ENCODE peak calls at places on chromosome 6, in four cellular contexts. T is HCT116, A is K562, I is SK-N-SH. P is an unnamed sample.

GRCh38 chr6:167244064-167244949 is 46.8 kb upstream of the UNC93A start:
- DNase-seq in T (no peak), A (no peak), I (no peak), P (no peak)

GRCh38 chr6:128311944-128312570 is 208.3 kb downstream of the PTPRK start:
- DNase-seq in T (no peak), A (no peak), I (no peak), P (no peak)

GRCh38 chr6:45921703-45922270 is 93.9 kb downstream of the CLIC5 start:
- DNase-seq in T (no peak), A (no peak), I (no peak), P (no peak)

GRCh38 chr6:109762166-109762565 is 71.1 kb downstream of the FIG4 start:
- DNase-seq in T (no peak), A (no peak), I (no peak), P (no peak)

GRCh38 chr6:165986647-165987482 is 180.8 kb downstream of the TBXT start:
- DNase-seq in T (no peak), A (no peak), I (peak), P (peak)

GRCh38 chr6:45537539-45537938 is 159.8 kb upstream of the SUPT3H start:
- DNase-seq in T (no peak), A (no peak), I (no peak), P (no peak)

GRCh38 chr6:123507582-123507981 is 129.2 kb downstream of the TRDN start:
- DNase-seq in T (no peak), A (no peak), I (no peak), P (no peak)

GRCh38 chr6:139533166-139533565 is 158.7 kb upstream of the CITED2 start:
- DNase-seq in T (no peak), A (no peak), I (no peak), P (no peak)

GRCh38 chr6:10759312-10759839 is 11.8 kb downstream of the TMEM14B start:
- DNase-seq in T (peak), A (peak), I (peak), P (peak)

GRCh38 chr6:47288245-47289090 is 21.2 kb downstream of the TNFRSF21 start:
- DNase-seq in T (no peak), A (no peak), I (no peak), P (no peak)

GRCh38 chr6:10404107-10404798 is 10.6 kb downstream of the TFAP2A start:
- DNase-seq in T (peak), A (peak), I (peak), P (peak)

GRCh38 chr6:79180082-79180481 is 54.4 kb downstream of the HMGN3 start:
- DNase-seq in T (no peak), A (no peak), I (peak), P (no peak)

GRCh38 chr6:27263886-27264285 is 16.4 kb downstream of the PRSS16 start:
- DNase-seq in T (no peak), A (no peak), I (no peak), P (no peak)

GRCh38 chr6:35093118-35093445 is 48.1 kb downstream of the TCP11 start:
- DNase-seq in T (no peak), A (no peak), I (no peak), P (no peak)

GRCh38 chr6:148272597-148272996 is 70.0 kb upstream of the SASH1 start:
- DNase-seq in T (no peak), A (no peak), I (no peak), P (no peak)

GRCh38 chr6:82870582-82871172 is 195.0 kb downstream of the UBE3D start:
- DNase-seq in T (no peak), A (no peak), I (no peak), P (no peak)

GRCh38 chr6:92270365-92270764 is 1149.0 kb downstream of the EPHA7 start:
- DNase-seq in T (no peak), A (no peak), I (no peak), P (no peak)

GRCh38 chr6:92263864-92264263 is 1155.5 kb downstream of the EPHA7 start:
- DNase-seq in T (no peak), A (no peak), I (no peak), P (no peak)

GRCh38 chr6:92271101-92271500 is 1148.3 kb downstream of the EPHA7 start:
- DNase-seq in T (no peak), A (no peak), I (no peak), P (no peak)

DNA sequence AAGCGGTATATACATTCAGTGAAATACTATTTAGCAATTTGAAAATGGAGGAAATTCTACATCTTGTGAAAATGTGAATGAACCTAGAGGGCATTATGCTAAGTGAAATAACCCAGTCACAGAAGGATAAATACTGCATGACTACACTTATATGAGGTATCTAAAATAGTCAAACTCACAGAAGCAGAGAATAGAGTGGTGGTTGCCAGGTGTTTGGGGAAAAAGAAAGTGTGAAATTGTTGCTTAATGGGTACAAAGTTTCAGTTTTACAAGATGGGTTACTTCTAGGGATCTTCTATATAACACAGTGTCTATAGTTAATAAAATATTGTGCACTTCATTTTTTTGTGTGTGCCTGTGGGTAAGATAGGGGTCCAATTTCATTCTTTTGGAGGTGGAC is 1152.0 kb downstream of the EPHA7 start:
- DNase-seq in T (no peak), A (no peak), I (no peak), P (no peak)
- TF ChIP-seq JUND in T (no peak), A (no peak), I (no peak), P (no peak)

DNA sequence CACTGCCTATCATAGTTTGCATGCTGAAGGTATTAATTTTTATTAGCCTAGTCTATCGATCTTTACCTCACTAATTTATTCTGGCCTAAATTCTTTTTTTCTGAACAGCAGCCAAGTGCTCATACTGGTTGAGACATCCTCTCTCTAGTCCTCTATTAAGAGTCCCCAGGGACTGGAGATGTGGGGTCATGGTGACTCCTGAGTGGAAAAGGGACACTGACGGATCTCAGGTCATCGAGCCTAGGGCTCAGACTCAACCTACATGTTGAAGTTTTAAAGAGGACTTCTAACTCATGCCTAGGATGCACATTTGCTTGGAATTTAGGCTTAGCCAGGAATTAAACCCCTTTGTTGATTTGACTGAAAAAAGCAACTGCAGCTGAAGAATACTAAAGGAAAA is 378.1 kb downstream of the BTBD9 start:
- DNase-seq in T (no peak), A (no peak), I (no peak), P (no peak)
- TF ChIP-seq JUND in T (no peak), A (no peak), I (no peak), P (peak)

GRCh38 chr6:75932067-75932466 is 140.4 kb downstream of the IMPG1 start:
- DNase-seq in T (peak), A (peak), I (peak), P (no peak)
- TF ChIP-seq JUND in T (no peak), A (no peak), I (no peak), P (no peak)

DNA sequence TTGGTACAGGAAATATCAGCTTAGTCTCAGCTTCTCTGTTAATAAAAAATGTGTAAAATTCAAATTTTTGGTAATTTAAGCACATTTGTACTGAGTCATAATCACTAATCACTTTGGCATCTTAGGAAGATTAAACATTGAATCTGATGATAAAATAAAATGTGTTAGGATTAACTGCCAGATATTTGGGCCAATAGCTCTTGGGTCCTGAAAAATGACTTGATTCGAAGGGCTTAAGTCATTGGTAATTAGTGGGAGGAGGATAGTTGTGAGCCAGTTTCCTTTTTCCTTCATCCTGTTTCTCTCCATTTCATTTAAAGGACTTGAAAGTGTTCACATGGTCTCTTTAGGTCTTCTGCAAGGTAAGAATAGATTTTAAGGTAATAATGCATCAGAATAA is 426.1 kb downstream of the RFPL4B start:
- DNase-seq in T (no peak), A (no peak), I (no peak), P (no peak)
- TF ChIP-seq JUND in T (no peak), A (no peak), I (no peak), P (no peak)

GRCh38 chr6:136866872-136867416 is 44.6 kb downstream of the PEX7 start:
- DNase-seq in T (no peak), A (no peak), I (peak), P (no peak)
- TF ChIP-seq JUND in T (no peak), A (no peak), I (no peak), P (no peak)

GRCh38 chr6:31901415-31901952 is 402 bp downstream of the ZBTB12 start:
- DNase-seq in T (no peak), A (peak), I (peak), P (peak)
- TF ChIP-seq JUND in T (no peak), A (no peak), I (no peak), P (no peak)

DNA sequence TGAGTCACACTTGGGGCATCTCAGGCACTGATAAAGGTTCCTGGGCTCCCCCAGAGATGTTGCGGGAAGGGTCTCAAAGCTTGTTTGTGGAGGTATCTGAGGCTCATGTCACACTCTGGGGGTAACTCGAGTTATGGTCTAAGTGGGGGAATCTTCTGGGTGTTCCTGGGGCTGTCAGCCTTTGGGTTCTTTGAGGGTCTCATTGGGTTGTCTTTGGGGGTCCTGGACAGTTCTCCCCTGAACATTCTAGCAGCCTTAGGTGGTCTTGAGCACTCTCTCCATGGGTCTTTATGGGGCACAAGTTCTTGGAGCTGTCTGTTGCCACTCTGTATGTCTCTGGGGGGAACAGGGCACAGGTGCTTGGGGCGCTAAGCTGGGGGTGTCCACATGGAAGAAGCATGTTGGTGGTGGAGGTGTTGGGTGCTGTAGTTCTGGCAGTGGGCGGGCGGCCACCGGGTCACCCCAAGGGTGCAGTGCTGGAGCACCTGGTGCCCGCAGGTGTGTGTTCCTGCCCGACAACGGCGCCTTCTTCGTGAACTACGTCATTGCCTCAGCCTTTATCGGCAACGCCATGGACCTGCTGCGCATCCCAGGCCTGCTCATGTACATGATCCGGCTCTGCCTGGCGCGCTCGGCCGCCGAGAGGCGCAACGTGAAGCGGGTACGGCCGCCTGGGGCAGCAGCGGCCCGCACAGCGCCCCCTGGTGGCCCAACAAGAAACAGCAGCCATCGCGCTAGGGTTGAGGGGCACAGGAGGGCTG is 7.1 kb upstream of the CAPN11 start:
- DNase-seq in T (peak), A (peak), I (peak), P (peak)
- TF ChIP-seq JUND in T (no peak), A (peak), I (no peak), P (no peak)